ENCODE peak calls at places on chromosome 22, in seven cellular contexts. K is epithelial cell of esophagus; E is psoas muscle; U is neural crest cell; L is foreskin fibroblast; A is CD8-positive, alpha-beta T cell; X is cardiac muscle cell. O is an unnamed sample.

GRCh38 chr22:18059991-18060390 is 17.8 kb upstream of the PEX26 start:
- DNase-seq in U (no peak), E (no peak), L (no peak), X (no peak), A (no peak), K (no peak), O (no peak)

GRCh38 chr22:31173386-31174145 is 13.6 kb downstream of the RNF185 start:
- DNase-seq in E (no peak), L (peak), A (no peak), U (no peak), X (no peak), K (peak), O (no peak)

GRCh38 chr22:39148727-39149535 is 3.5 kb downstream of the CBX7 start:
- DNase-seq in A (peak), L (no peak), E (peak), K (no peak), U (no peak), X (no peak), O (no peak)

GRCh38 chr22:42993651-42994275 is 21.2 kb downstream of the PACSIN2 start:
- DNase-seq in E (no peak), K (peak), X (no peak), L (peak), A (no peak), U (no peak), O (no peak)

GRCh38 chr22:49761836-49762235 is 65.8 kb downstream of the BRD1 start:
- DNase-seq in L (no peak), X (no peak), K (no peak), U (no peak), E (no peak), A (no peak), O (no peak)

GRCh38 chr22:49692499-49693225 is 135.0 kb downstream of the BRD1 start:
- DNase-seq in K (no peak), A (peak), L (no peak), E (no peak), U (no peak), X (no peak), O (no peak)

GRCh38 chr22:30340911-30341685 is 14.4 kb upstream of the TBC1D10A start:
- DNase-seq in U (no peak), X (no peak), L (no peak), K (no peak), E (peak), A (no peak), O (no peak)

GRCh38 chr22:23289851-23290724 is 109.8 kb downstream of the BCR start:
- DNase-seq in K (peak), E (peak), X (peak), L (peak), U (peak), A (peak), O (peak)

GRCh38 chr22:24051568-24051967 is 40.5 kb downstream of the CABIN1 start:
- DNase-seq in A (no peak), X (no peak), L (peak), U (no peak), K (no peak), E (no peak), O (no peak)

GRCh38 chr22:48137640-48138039 is 1375.2 kb downstream of the TBC1D22A start:
- DNase-seq in U (no peak), K (no peak), E (no peak), X (no peak), L (no peak), A (no peak), O (no peak)

GRCh38 chr22:27090595-27090994 is 433.2 kb downstream of the MIAT start:
- DNase-seq in E (no peak), U (no peak), K (no peak), A (no peak), L (no peak), X (no peak), O (no peak)

GRCh38 chr22:43921361-43921760 is 2.2 kb upstream of the PNPLA3 start:
- DNase-seq in E (no peak), X (no peak), A (no peak), U (no peak), K (peak), L (peak), O (no peak)

GRCh38 chr22:50271519-50271970 is 1.4 kb upstream of the MAPK11 start:
- DNase-seq in X (peak), K (peak), E (no peak), U (peak), L (peak), A (peak), O (peak)

GRCh38 chr22:48974443-48975251 is 853.0 kb downstream of the BRD1 start:
- DNase-seq in E (no peak), L (no peak), U (no peak), A (no peak), X (no peak), K (no peak), O (no peak)

GRCh38 chr22:24567668-24568067 is 11.9 kb downstream of the SNRPD3 start:
- DNase-seq in X (no peak), A (no peak), U (no peak), E (no peak), L (no peak), K (no peak), O (no peak)

GRCh38 chr22:48712558-48712957 is 1115.1 kb downstream of the BRD1 start:
- DNase-seq in K (no peak), U (no peak), L (no peak), X (no peak), A (no peak), E (peak), O (no peak)

GRCh38 chr22:33922268-33922667 is 2.0 kb upstream of the LARGE1 start:
- DNase-seq in L (peak), U (peak), X (peak), K (no peak), A (no peak), E (peak), O (peak)

GRCh38 chr22:31272522-31273446 is 19.5 kb downstream of the PIK3IP1 start:
- DNase-seq in K (peak), A (peak), U (peak), X (peak), L (peak), E (no peak), O (peak)

GRCh38 chr22:30695351-30695762 is 683 bp downstream of the OSBP2 start:
- DNase-seq in U (no peak), X (no peak), K (no peak), E (no peak), L (no peak), A (no peak), O (no peak)

GRCh38 chr22:33577862-33578411 is 342.3 kb downstream of the LARGE1 start:
- DNase-seq in E (no peak), A (no peak), U (no peak), L (no peak), K (no peak), X (peak), O (no peak)

GRCh38 chr22:28442951-28443876 is 236.4 kb downstream of the TTC28 start:
- DNase-seq in L (peak), K (peak), E (peak), X (peak), A (peak), U (peak), O (peak)

GRCh38 chr22:31107206-31108118 is at the start of gene SELENOM:
- DNase-seq in E (peak), X (peak), K (peak), L (peak), U (peak), A (peak), O (peak)

GRCh38 chr22:48263431-48263765 is 1500.9 kb downstream of the TBC1D22A start:
- DNase-seq in E (no peak), U (no peak), X (no peak), K (no peak), L (no peak), A (no peak), O (no peak)

DNA sequence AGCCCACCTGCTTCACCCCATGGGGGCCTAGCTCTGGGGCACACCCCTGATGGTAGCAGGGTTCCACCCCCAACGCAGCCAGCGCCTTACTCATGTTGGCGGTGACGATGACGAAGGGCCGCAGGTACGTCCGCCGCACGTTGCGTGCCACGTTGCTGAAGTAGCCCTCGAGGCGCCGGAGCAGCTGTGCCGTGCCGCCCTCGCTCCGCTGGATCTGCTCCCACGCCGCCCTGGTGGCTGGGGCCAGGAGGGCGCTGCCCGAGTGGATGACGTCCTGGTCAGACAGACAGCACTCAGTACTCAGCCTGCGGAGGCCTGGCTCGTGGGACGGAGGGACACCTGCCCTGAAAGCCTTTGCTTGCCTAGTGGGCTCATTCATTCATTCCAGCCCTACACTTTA is 50.8 kb downstream of the TRMU start:
- DNase-seq in K (no peak), E (no peak), L (no peak), X (no peak), U (no peak), A (no peak), O (no peak)
- TF ChIP-seq CTCF in K (no peak), E (no peak), L (no peak), X (no peak), U (peak), A (no peak), O (peak)

GRCh38 chr22:36328635-36329216 is 59.0 kb downstream of the MYH9 start:
- DNase-seq in L (peak), U (no peak), K (peak), X (peak), A (peak), E (peak), O (no peak)

GRCh38 chr22:36327922-36328551 is 59.7 kb downstream of the MYH9 start:
- DNase-seq in L (peak), E (no peak), K (no peak), A (no peak), U (no peak), X (peak), O (no peak)

GRCh38 chr22:36325163-36326031 is 62.4 kb downstream of the MYH9 start:
- DNase-seq in K (peak), E (peak), X (no peak), L (peak), U (no peak), A (no peak), O (no peak)

GRCh38 chr22:36324414-36324813 is 63.4 kb downstream of the MYH9 start:
- DNase-seq in E (no peak), K (no peak), A (no peak), X (no peak), U (no peak), L (no peak), O (no peak)

DNA sequence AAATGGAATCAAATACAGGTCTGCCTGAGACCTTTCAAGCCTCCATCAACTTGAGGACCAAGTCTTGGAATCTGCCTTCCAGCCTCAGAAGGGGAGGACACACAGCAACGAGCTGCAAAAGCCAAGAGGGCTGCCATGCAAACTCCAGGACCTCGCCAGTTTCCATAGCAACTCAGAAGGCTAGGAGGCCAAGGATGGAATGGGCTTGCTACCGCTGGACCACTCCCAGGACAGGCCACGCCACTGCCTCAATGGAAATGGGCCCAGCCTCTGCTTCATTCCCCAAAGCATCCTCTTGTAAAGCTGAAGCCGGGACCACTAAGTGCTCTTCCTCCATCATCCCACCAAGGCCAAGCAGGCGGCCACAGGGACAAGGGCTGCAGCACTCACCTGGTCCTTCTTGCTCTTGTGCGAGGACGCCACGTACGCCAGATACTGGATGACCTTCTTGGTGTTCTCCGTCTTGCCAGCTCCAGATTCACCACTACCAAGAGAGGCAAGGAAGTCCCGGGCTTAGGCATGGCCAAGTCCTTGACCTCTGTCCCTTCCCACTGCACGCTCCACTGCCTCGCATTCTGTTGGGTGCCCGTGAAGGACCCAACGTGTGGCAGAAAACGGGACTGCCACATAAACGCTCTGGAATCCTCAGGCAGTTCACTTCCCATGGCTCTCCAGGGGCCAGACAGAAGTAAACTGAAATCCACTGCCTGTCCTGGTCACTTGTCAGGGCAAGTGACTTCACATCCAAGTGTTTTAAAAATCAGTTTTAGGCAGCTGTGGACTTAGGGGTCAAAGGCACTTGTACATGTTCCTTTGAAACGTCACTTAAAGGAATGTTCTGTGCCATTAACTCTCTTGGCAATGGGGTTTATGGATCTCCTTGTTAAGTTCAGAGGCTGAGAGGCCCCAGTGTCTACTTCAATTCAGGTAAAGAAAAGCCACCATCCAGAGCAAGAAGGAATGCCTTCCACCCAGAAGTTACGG is 61.3 kb downstream of the MYH9 start:
- DNase-seq in U (no peak), X (no peak), A (no peak), E (no peak), L (no peak), K (no peak), O (no peak)
- TF ChIP-seq CTCF in U (no peak), X (no peak), A (no peak), E (peak), L (no peak), K (no peak), O (no peak)

GRCh38 chr22:19798825-19799224 is 38.2 kb downstream of the TBX1 start:
- DNase-seq in E (peak), L (no peak), X (no peak), K (no peak), A (no peak), U (no peak), O (no peak)
- TF ChIP-seq CTCF in E (no peak), L (no peak), X (no peak), K (no peak), A (no peak), U (no peak), O (no peak)

DNA sequence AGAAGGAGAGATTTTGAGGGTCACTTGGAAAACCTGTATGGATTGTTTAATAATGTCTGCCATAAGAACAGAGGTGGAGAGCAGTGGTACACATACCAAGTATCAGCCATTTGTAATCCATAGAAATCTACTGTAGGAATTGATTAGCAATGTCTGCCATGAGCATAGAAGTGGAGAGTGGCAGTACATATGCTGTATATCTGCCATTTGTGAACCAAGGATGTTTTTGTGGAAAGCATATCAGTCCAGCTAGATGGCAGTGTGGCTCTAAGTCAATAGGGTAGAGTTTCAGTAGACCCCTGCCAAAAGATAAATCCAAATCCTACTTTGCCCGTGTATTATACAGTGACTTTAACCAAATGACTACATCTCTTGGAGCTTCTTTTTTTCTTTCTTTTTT is 82.9 kb upstream of the SEZ6L start:
- DNase-seq in K (no peak), A (no peak), L (no peak), E (no peak), X (no peak), U (no peak), O (no peak)
- TF ChIP-seq CTCF in K (no peak), A (no peak), L (no peak), E (peak), X (no peak), U (no peak), O (no peak)

DNA sequence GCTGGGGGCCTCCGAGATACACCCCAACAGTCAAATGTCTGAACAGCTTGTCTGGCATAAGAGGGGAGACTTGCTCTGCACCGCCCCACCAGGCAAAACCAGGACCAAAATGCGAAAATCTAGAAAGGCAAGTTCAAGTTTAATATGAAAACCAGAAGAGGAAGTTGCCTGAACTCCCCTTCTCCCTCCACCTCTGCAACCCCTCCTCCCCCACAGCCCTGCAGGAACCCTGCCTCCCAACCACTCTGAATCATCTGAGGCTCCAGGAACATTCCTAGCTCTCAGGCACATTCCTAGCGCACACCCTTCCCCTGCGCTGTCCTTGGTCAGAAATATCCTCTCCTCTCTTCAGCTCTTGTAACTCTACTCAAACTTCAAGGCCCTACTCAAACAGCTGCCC is 36.7 kb downstream of the ISX start:
- DNase-seq in X (peak), E (no peak), K (peak), U (no peak), L (no peak), A (no peak), O (no peak)
- TF ChIP-seq CTCF in X (no peak), E (no peak), K (no peak), U (no peak), L (no peak), A (no peak), O (no peak)

GRCh38 chr22:21657361-21658118 is 8.3 kb upstream of the PPIL2 start:
- DNase-seq in A (peak), K (peak), E (peak), X (peak), U (peak), L (peak), O (peak)
- TF ChIP-seq CTCF in A (peak), K (no peak), E (peak), X (no peak), U (peak), L (no peak), O (peak)